ENCODE peak calls at places on chromosomes 4 and X, in seven cellular contexts. C is GM12892; Q is NCI-H748 treated with DMSO at 0.1 percent for 48 hours; D is COLO829; V is heart right ventricle; F is NAMALWA; B is stimulated activated CD8-positive, alpha-beta memory T cell treated with anti-CD3 and anti-CD28 coated beads, Interleukin-2, amount 100 ng/mL, for 48 hours. X is an unnamed sample.

GRCh38 chrX:136619889-136620505 is 28.0 kb upstream of the CD40LG start:
- DNase-seq in C (no peak), V (no peak), F (no peak), D (no peak), Q (no peak), B (no peak), X (no peak)

GRCh38 chrX:136259543-136259942 is 8.3 kb upstream of the MAP7D3 start:
- DNase-seq in B (no peak), D (no peak), F (no peak), V (no peak), Q (no peak), C (no peak), X (peak)

GRCh38 chr4:186149872-186150271 is 41.5 kb upstream of the CYP4V2 start:
- DNase-seq in V (peak), F (peak), D (peak), C (no peak), B (no peak), Q (peak), X (peak)

GRCh38 chrX:126551306-126551705 is 1.3 kb downstream of the DCAF12L1 start:
- DNase-seq in V (no peak), B (no peak), Q (no peak), F (no peak), C (no peak), D (no peak), X (no peak)

GRCh38 chrX:38847903-38848230 is 46.6 kb downstream of the MID1IP1 start:
- DNase-seq in C (no peak), B (no peak), F (no peak), D (no peak), V (no peak), Q (no peak), X (no peak)

GRCh38 chrX:135345328-135345645 is 36.0 kb downstream of the ETDC start:
- DNase-seq in V (peak), B (no peak), C (no peak), Q (no peak), D (no peak), F (no peak), X (peak)

GRCh38 chr4:142585411-142585810 is 260.7 kb downstream of the INPP4B start:
- DNase-seq in B (no peak), F (no peak), D (no peak), V (no peak), Q (no peak), C (no peak), X (no peak)

GRCh38 chrX:53223955-53224859 is 800 bp downstream of the KDM5C start:
- DNase-seq in V (no peak), B (no peak), Q (no peak), F (peak), D (peak), C (no peak), X (peak)

GRCh38 chr4:10384974-10385373 is 72.3 kb downstream of the ZNF518B start:
- DNase-seq in V (no peak), B (no peak), C (no peak), Q (no peak), F (no peak), D (no peak), X (no peak)

GRCh38 chr4:152640058-152640921 is 39.5 kb downstream of the TMEM154 start:
- DNase-seq in B (no peak), Q (peak), D (peak), V (no peak), C (no peak), F (peak), X (peak)

GRCh38 chrX:120308959-120309872 is 2.0 kb downstream of the TMEM255A start:
- DNase-seq in F (peak), Q (peak), B (peak), V (peak), C (peak), D (no peak), X (peak)

GRCh38 chrX:30343206-30343605 is 34.0 kb upstream of the NR0B1 start:
- DNase-seq in B (no peak), C (no peak), D (no peak), F (peak), V (no peak), Q (no peak), X (no peak)

GRCh38 chr4:108988514-108989195 is 225.8 kb upstream of the ETNPPL start:
- DNase-seq in B (no peak), Q (no peak), C (no peak), D (no peak), V (no peak), F (no peak), X (no peak)

GRCh38 chr4:85761803-85762202 is 286.9 kb downstream of the ARHGAP24 start:
- DNase-seq in B (no peak), D (no peak), Q (no peak), V (no peak), C (no peak), F (no peak), X (peak)

GRCh38 chr4:40221744-40222143 is 24.9 kb downstream of the RHOH start:
- DNase-seq in B (no peak), V (no peak), C (no peak), Q (no peak), F (no peak), D (no peak), X (no peak)

GRCh38 chr4:80045831-80046230 is 27.2 kb downstream of the ANTXR2 start:
- DNase-seq in D (no peak), Q (no peak), V (no peak), C (no peak), F (no peak), B (no peak), X (peak)

GRCh38 chr4:158996669-158997074 is 106.2 kb upstream of the RAPGEF2 start:
- DNase-seq in F (no peak), C (no peak), B (no peak), Q (peak), V (no peak), D (peak), X (peak)

GRCh38 chrX:42128020-42128419 is 204.7 kb upstream of the CASK start:
- DNase-seq in D (no peak), C (no peak), B (no peak), V (no peak), Q (no peak), F (no peak), X (no peak)

GRCh38 chr4:119498520-119498919 is 130.1 kb downstream of the PDE5A start:
- DNase-seq in B (no peak), F (no peak), C (no peak), Q (no peak), D (no peak), V (peak), X (peak)

GRCh38 chr4:123378794-123379193 is 17.8 kb upstream of the SPRY1 start:
- DNase-seq in D (no peak), Q (no peak), C (no peak), V (no peak), F (no peak), B (no peak), X (no peak)

GRCh38 chr4:38155589-38156294 is 195.5 kb downstream of the PTTG2 start:
- DNase-seq in F (no peak), Q (no peak), C (no peak), V (no peak), D (no peak), B (no peak), X (no peak)

GRCh38 chr4:96729641-96730040 is 889.7 kb downstream of the PDHA2 start:
- DNase-seq in V (no peak), Q (no peak), B (no peak), C (no peak), D (no peak), F (no peak), X (no peak)

GRCh38 chrX:69522052-69522451 is 17.9 kb downstream of the NALF2 start:
- DNase-seq in C (no peak), D (no peak), B (no peak), V (no peak), Q (no peak), F (no peak), X (no peak)

GRCh38 chr4:149987330-149987751 is 90.9 kb upstream of the DCLK2 start:
- DNase-seq in Q (no peak), D (peak), C (no peak), B (no peak), F (no peak), V (no peak), X (peak)

GRCh38 chr4:95255396-95256107 is 293.2 kb downstream of the UNC5C start:
- DNase-seq in Q (no peak), F (no peak), D (peak), B (no peak), V (no peak), C (no peak), X (no peak)

GRCh38 chrX:137051978-137052640 is 18.3 kb upstream of the GPR101 start:
- DNase-seq in D (peak), Q (peak), F (peak), B (peak), V (peak), C (peak), X (peak)

GRCh38 chrX:15501506-15501905 is 899 bp downstream of the BMX start:
- DNase-seq in Q (no peak), V (no peak), B (no peak), F (no peak), C (no peak), D (no peak), X (no peak)

GRCh38 chr4:111323916-111324315 is 701.0 kb upstream of the PITX2 start:
- DNase-seq in F (no peak), Q (no peak), B (no peak), D (no peak), C (no peak), V (no peak), X (no peak)